ENCODE peak calls at places on chromosome 3, in five cellular contexts. U, P, X, A and H are unnamed samples.

GRCh38 chr3:50445919-50446318 is 57.5 kb downstream of the CACNA2D2 start:
- DNase-seq in U (no peak), P (no peak), X (no peak), A (no peak), H (no peak)

GRCh38 chr3:17278006-17278405 is 393.3 kb downstream of the PLCL2 start:
- DNase-seq in U (no peak), P (no peak), X (no peak), A (no peak), H (no peak)

GRCh38 chr3:160804762-160805161 is 48.7 kb downstream of the PPM1L start:
- DNase-seq in U (peak), P (no peak), X (no peak), A (peak), H (no peak)

GRCh38 chr3:193301441-193301840 is 60.4 kb downstream of the PLAAT1 start:
- DNase-seq in U (peak), P (peak), X (no peak), A (peak), H (no peak)

GRCh38 chr3:4524423-4524769 is 31.2 kb downstream of the ITPR1 start:
- DNase-seq in U (peak), P (peak), X (no peak), A (peak), H (no peak)

GRCh38 chr3:5787863-5788488 is 600.5 kb downstream of the EDEM1 start:
- DNase-seq in U (no peak), P (no peak), X (peak), A (no peak), H (no peak)

GRCh38 chr3:126170073-126170916 is 10.1 kb downstream of the ALDH1L1 start:
- DNase-seq in U (no peak), P (no peak), X (no peak), A (peak), H (no peak)

GRCh38 chr3:124919756-124920155 is 14.8 kb downstream of the MUC13 start:
- DNase-seq in U (no peak), P (peak), X (no peak), A (peak), H (no peak)

GRCh38 chr3:34011171-34012101 is 213.0 kb downstream of the PDCD6IP start:
- DNase-seq in U (peak), P (peak), X (peak), A (no peak), H (no peak)

GRCh38 chr3:60579734-60580133 is 671.5 kb downstream of the FHIT start:
- DNase-seq in U (peak), P (peak), X (no peak), A (peak), H (no peak)

GRCh38 chr3:129996073-129996472 is 21.6 kb downstream of the TRH start:
- DNase-seq in U (no peak), P (no peak), X (no peak), A (no peak), H (no peak)

GRCh38 chr3:34938784-34939183 is 700.5 kb upstream of the ARPP21 start:
- DNase-seq in U (no peak), P (no peak), X (no peak), A (no peak), H (no peak)

GRCh38 chr3:49727924-49728361 is 4.2 kb upstream of the GMPPB start:
- DNase-seq in U (no peak), P (no peak), X (no peak), A (no peak), H (no peak)

GRCh38 chr3:64368163-64369025 is 143.1 kb upstream of the PRICKLE2 start:
- DNase-seq in U (no peak), P (no peak), X (no peak), A (no peak), H (no peak)

GRCh38 chr3:48623851-48624547 is 2.4 kb upstream of the TMEM89 start:
- DNase-seq in U (no peak), P (no peak), X (no peak), A (no peak), H (no peak)

GRCh38 chr3:140176526-140176925 is 241.5 kb downstream of the CLSTN2 start:
- DNase-seq in U (peak), P (peak), X (no peak), A (peak), H (no peak)

GRCh38 chr3:14843321-14843720 is 24.6 kb downstream of the FGD5 start:
- DNase-seq in U (no peak), P (no peak), X (no peak), A (no peak), H (no peak)

GRCh38 chr3:124248471-124249028 is 256.6 kb upstream of the ROPN1 start:
- DNase-seq in U (peak), P (peak), X (no peak), A (peak), H (no peak)

GRCh38 chr3:25120666-25121065 is 307.4 kb upstream of the RARB start:
- DNase-seq in U (no peak), P (no peak), X (no peak), A (no peak), H (no peak)

GRCh38 chr3:135531996-135532395 is 433.5 kb upstream of the PPP2R3A start:
- DNase-seq in U (no peak), P (no peak), X (no peak), A (no peak), H (no peak)

GRCh38 chr3:183548262-183548769 is 7.2 kb downstream of the KLHL6 start:
- DNase-seq in U (peak), P (peak), X (no peak), A (peak), H (no peak)

GRCh38 chr3:113223831-113224240 is 12.5 kb downstream of the BOC start:
- DNase-seq in U (no peak), P (no peak), X (no peak), A (no peak), H (peak)

GRCh38 chr3:14532691-14533456 is 7.3 kb downstream of the GRIP2 start:
- DNase-seq in U (peak), P (no peak), X (peak), A (peak), H (no peak)

GRCh38 chr3:114624047-114624445 is 330.2 kb downstream of the TIGIT start:
- DNase-seq in U (peak), P (peak), X (no peak), A (peak), H (no peak)

GRCh38 chr3:32148356-32148755 is 41.9 kb downstream of the GPD1L start:
- DNase-seq in U (no peak), P (peak), X (no peak), A (no peak), H (no peak)

GRCh38 chr3:159169828-159170227 is 368.0 kb downstream of the MFSD1 start:
- DNase-seq in U (peak), P (peak), X (no peak), A (peak), H (no peak)

GRCh38 chr3:46612324-46612723 is at the start of gene FAM240A:
- DNase-seq in U (no peak), P (no peak), X (no peak), A (peak), H (no peak)

GRCh38 chr3:165156757-165157156 is 39.4 kb downstream of the SLITRK3 start:
- DNase-seq in U (no peak), P (no peak), X (no peak), A (no peak), H (no peak)

GRCh38 chr3:97838393-97838792 is 16.6 kb downstream of the CRYBG3 start:
- DNase-seq in U (no peak), P (no peak), X (no peak), A (no peak), H (no peak)

GRCh38 chr3:37935290-37935668 is 55.3 kb upstream of the VILL start:
- DNase-seq in U (peak), P (peak), X (no peak), A (peak), H (no peak)

GRCh38 chr3:170204023-170204472 is 18.2 kb upstream of the PRKCI start:
- DNase-seq in U (no peak), P (no peak), X (no peak), A (no peak), H (no peak)

GRCh38 chr3:143832433-143832832 is 15.8 kb downstream of the SLC9A9 start:
- DNase-seq in U (peak), P (peak), X (no peak), A (no peak), H (no peak)

DNA sequence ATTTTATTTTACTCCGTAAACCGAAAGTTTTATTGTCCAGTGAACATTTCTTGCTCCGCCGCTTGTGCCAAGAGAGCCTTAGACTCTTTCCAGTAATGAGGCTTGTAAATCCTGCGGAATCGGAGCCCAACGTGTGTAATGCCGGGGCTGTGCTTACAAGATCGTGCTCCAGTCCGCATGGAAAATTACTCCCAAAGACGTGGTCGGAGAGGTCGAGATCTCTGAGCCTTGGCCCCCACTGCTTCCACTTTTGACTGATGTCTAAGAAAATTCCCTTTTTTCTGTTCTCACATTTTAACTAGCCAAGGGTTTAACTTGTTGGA is 702 bp upstream of the PLOD2 start:
- DNase-seq in U (peak), P (peak), X (peak), A (peak), H (no peak)
- H3K4me3 ChIP-seq in U (peak), P (peak), X (peak), A (peak), H (no peak)

GRCh38 chr3:44284949-44285348 is 43.3 kb downstream of the TOPAZ1 start:
- DNase-seq in U (no peak), P (peak), X (no peak), A (no peak), H (no peak)

GRCh38 chr3:44280077-44280476 is 38.4 kb downstream of the TOPAZ1 start:
- DNase-seq in U (no peak), P (no peak), X (no peak), A (no peak), H (no peak)

GRCh38 chr3:44277925-44278324 is 36.2 kb downstream of the TOPAZ1 start:
- DNase-seq in U (no peak), P (no peak), X (no peak), A (no peak), H (no peak)

GRCh38 chr3:44280631-44281030 is 38.9 kb downstream of the TOPAZ1 start:
- DNase-seq in U (no peak), P (no peak), X (no peak), A (no peak), H (no peak)
- TF ChIP-seq CTCF in U (no peak), P (no peak), X (no peak), A (no peak), H (no peak)

DNA sequence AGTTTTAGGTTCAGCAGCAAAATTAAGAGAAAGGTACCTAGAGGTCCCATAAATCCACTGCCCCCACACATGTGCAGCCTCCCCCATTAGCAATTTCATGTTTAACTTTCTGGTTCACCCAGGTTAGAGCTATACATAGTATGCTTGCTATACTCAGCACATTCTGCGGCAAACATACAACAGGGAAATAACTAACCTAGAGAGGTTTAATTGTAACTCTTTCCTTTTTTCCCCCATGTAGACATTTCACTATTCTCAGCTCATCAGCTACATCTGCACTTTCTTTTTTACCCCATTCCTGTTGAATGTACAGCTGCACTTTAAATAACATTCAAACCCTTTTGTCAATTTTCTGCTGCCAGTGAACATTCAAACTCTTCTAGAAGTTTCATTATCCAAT is 21.1 kb downstream of the TFRC start:
- DNase-seq in U (no peak), P (no peak), X (no peak), A (no peak), H (no peak)
- H3K4me3 ChIP-seq in U (no peak), P (no peak), X (no peak), A (no peak), H (no peak)

DNA sequence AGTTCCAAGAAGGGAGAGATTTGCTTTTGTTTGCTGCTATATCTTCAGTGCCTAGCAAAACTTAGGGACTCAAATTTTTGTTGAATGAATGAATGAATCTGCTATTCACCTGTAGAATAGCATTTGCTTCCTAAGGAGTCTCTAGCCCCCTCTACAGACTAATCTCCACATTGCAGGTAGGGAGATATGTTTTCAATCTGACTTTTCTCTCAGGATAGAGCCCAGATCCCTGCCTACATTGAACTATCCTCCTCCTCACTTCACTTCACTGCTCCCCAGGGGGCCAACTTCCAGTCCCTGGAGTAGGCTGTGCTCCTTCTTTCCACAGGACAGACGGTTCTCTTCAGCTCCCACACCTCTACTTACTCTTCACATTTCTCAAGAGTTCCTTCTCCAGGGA is 81.9 kb upstream of the PTX3 start:
- DNase-seq in U (peak), P (no peak), X (no peak), A (peak), H (no peak)
- TF ChIP-seq CTCF in U (peak), P (peak), X (peak), A (peak), H (peak)

GRCh38 chr3:51682079-51682478 is 11.0 kb downstream of the TEX264 start:
- DNase-seq in U (peak), P (peak), X (peak), A (peak), H (peak)

GRCh38 chr3:51682526-51682925 is 11.5 kb downstream of the TEX264 start:
- DNase-seq in U (no peak), P (no peak), X (no peak), A (no peak), H (no peak)

GRCh38 chr3:51680663-51681230 is 9.7 kb downstream of the TEX264 start:
- DNase-seq in U (no peak), P (no peak), X (no peak), A (no peak), H (no peak)

GRCh38 chr3:51680196-51680595 is 9.1 kb downstream of the TEX264 start:
- DNase-seq in U (no peak), P (no peak), X (no peak), A (no peak), H (no peak)

GRCh38 chr3:51681453-51681852 is 10.4 kb downstream of the TEX264 start:
- DNase-seq in U (peak), P (no peak), X (no peak), A (peak), H (peak)
- H3K4me3 ChIP-seq in U (no peak), P (no peak), X (no peak), A (no peak), H (no peak)

DNA sequence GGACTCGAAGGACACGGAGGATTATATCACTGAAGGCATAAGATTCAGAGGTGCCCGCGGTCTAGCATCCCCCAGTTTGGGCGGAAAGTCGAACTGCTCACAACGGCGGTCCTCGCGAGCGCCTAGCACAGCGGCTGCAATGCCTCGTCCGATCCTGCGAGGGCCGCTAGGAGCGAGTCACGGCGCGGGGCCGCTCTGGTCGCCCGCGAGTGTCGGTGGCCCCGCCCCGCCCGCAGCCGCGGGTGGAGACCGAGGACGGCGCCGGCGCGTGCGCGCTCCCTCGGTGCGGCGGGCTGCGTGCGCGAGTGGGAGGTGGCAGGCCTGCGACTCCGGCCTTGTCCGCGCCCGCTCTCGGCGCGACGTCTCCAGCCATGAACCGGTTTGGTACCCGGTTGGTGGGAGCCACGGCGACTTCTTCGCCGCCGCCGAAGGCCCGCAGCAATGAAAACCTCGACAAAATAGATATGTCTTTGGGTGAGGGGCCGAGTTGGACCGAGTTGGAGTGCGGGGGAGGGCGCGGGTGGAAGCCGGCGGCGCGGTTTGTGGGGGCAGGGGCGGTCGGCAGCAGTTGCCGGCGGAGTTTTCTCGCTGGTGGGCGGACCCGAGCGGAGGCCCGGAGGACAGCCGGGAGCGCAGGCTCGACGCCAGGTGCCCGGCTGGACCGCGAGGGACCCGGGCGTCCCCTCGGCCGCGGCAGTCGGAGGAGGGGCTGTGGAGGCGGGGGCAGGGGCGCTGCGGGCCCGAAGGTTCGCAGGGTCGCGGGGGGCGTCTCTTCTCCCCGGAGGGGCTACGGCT is at the start of gene FYTTD1:
- DNase-seq in U (peak), P (peak), X (peak), A (peak), H (peak)
- TF ChIP-seq CTCF in U (peak), P (no peak), X (peak), A (peak), H (peak)